ENCODE peak calls at places on chromosomes 11 and 22, in seven cellular contexts. M, V, G, H, C, X and S are unnamed samples.

GRCh38 chr11:2792376-2793250 is 92.8 kb upstream of the KCNQ1OT1 start:
- DNase-seq in M (no peak), V (no peak), G (no peak), H (peak), C (no peak), X (peak), S (no peak)

GRCh38 chr11:12017243-12017678 is 8.8 kb upstream of the DKK3 start:
- DNase-seq in M (no peak), V (no peak), G (no peak), H (no peak), C (no peak), X (no peak), S (no peak)

GRCh38 chr11:120929664-120930154 is 94.2 kb upstream of the TBCEL start:
- DNase-seq in M (no peak), V (no peak), G (peak), H (no peak), C (no peak), X (no peak), S (peak)

GRCh38 chr22:27115816-27116256 is 458.4 kb downstream of the MIAT start:
- DNase-seq in M (peak), V (no peak), G (no peak), H (no peak), C (peak), X (no peak), S (no peak)

GRCh38 chr22:30486661-30487115 is 14.9 kb upstream of the SEC14L3 start:
- DNase-seq in M (no peak), V (no peak), G (no peak), H (no peak), C (no peak), X (peak), S (no peak)

GRCh38 chr22:33380789-33381530 is 322.8 kb upstream of the SYN3 start:
- DNase-seq in M (peak), V (no peak), G (no peak), H (no peak), C (peak), X (no peak), S (no peak)

GRCh38 chr11:112229746-112230433 is 3.7 kb downstream of the PTS start:
- DNase-seq in M (no peak), V (no peak), G (no peak), H (no peak), C (no peak), X (no peak), S (no peak)

GRCh38 chr11:76787911-76788596 is 4.9 kb downstream of the TSKU start:
- DNase-seq in M (no peak), V (no peak), G (no peak), H (peak), C (no peak), X (no peak), S (no peak)

GRCh38 chr22:50221410-50222300 is 20.8 kb downstream of the SELENOO start:
- DNase-seq in M (no peak), V (no peak), G (no peak), H (no peak), C (no peak), X (peak), S (no peak)

GRCh38 chr11:97078443-97078842 is 688.6 kb downstream of the JRKL start:
- DNase-seq in M (no peak), V (no peak), G (no peak), H (no peak), C (no peak), X (no peak), S (no peak)

GRCh38 chr11:12376259-12376971 is 956 bp upstream of the PARVA start:
- DNase-seq in M (no peak), V (no peak), G (no peak), H (no peak), C (no peak), X (peak), S (peak)

GRCh38 chr11:91158901-91159537 is 936.2 kb upstream of the CHORDC1 start:
- DNase-seq in M (no peak), V (no peak), G (no peak), H (no peak), C (no peak), X (no peak), S (no peak)

GRCh38 chr11:66814678-66815077 is 28.6 kb upstream of the RCE1 start:
- DNase-seq in M (no peak), V (no peak), G (no peak), H (no peak), C (no peak), X (no peak), S (no peak)

GRCh38 chr11:62601114-62601363 is 626 bp downstream of the MTA2 start:
- DNase-seq in M (no peak), V (no peak), G (peak), H (no peak), C (no peak), X (peak), S (no peak)

GRCh38 chr11:20363500-20364411 is at the start of gene HTATIP2:
- DNase-seq in M (peak), V (peak), G (peak), H (peak), C (no peak), X (peak), S (no peak)

GRCh38 chr11:119874660-119875238 is 145.7 kb upstream of the NECTIN1 start:
- DNase-seq in M (no peak), V (no peak), G (no peak), H (no peak), C (no peak), X (no peak), S (no peak)

GRCh38 chr11:103623933-103624332 is 412.5 kb upstream of the DDI1 start:
- DNase-seq in M (no peak), V (no peak), G (no peak), H (no peak), C (no peak), X (no peak), S (no peak)

GRCh38 chr11:62025429-62026105 is 58.1 kb upstream of the FTH1 start:
- DNase-seq in M (peak), V (peak), G (no peak), H (peak), C (no peak), X (peak), S (no peak)

GRCh38 chr22:49767355-49768062 is 60.2 kb downstream of the BRD1 start:
- DNase-seq in M (peak), V (no peak), G (peak), H (peak), C (no peak), X (peak), S (peak)

GRCh38 chr22:47198801-47199251 is 436.4 kb downstream of the TBC1D22A start:
- DNase-seq in M (no peak), V (no peak), G (no peak), H (no peak), C (no peak), X (no peak), S (no peak)

GRCh38 chr22:31520036-31520435 is 23.7 kb downstream of the SFI1 start:
- DNase-seq in M (no peak), V (no peak), G (no peak), H (no peak), C (no peak), X (no peak), S (no peak)

GRCh38 chr22:49306632-49306975 is 521.1 kb downstream of the BRD1 start:
- DNase-seq in M (no peak), V (no peak), G (no peak), H (peak), C (no peak), X (no peak), S (no peak)

GRCh38 chr22:45334068-45334467 is 24.3 kb downstream of the FAM118A start:
- DNase-seq in M (no peak), V (no peak), G (no peak), H (no peak), C (no peak), X (no peak), S (no peak)

GRCh38 chr11:2302844-2303626 is 1.2 kb downstream of the TSPAN32 start:
- DNase-seq in M (no peak), V (no peak), G (no peak), H (no peak), C (no peak), X (no peak), S (no peak)

GRCh38 chr11:116829525-116830183 is at the start of gene APOC3:
- DNase-seq in M (no peak), V (no peak), G (no peak), H (no peak), C (no peak), X (no peak), S (no peak)

GRCh38 chr22:34976886-34977285 is 89.1 kb upstream of the ISX start:
- DNase-seq in M (peak), V (no peak), G (no peak), H (no peak), C (no peak), X (no peak), S (no peak)

GRCh38 chr11:66768818-66769217 is 39.8 kb upstream of the SPTBN2 start:
- DNase-seq in M (no peak), V (no peak), G (no peak), H (no peak), C (no peak), X (no peak), S (no peak)

GRCh38 chr11:79404325-79404724 is 36.5 kb downstream of the TENM4 start:
- DNase-seq in M (no peak), V (no peak), G (no peak), H (no peak), C (no peak), X (no peak), S (no peak)

GRCh38 chr11:910044-910588 is 494 bp downstream of the CHID1 start:
- DNase-seq in M (no peak), V (no peak), G (no peak), H (no peak), C (no peak), X (no peak), S (no peak)

GRCh38 chr11:16410479-16410878 is 54.1 kb upstream of the SOX6 start:
- DNase-seq in M (peak), V (no peak), G (no peak), H (no peak), C (no peak), X (no peak), S (no peak)

GRCh38 chr11:70569173-70569890 is 171.0 kb downstream of the CTTN start:
- DNase-seq in M (no peak), V (no peak), G (no peak), H (no peak), C (no peak), X (peak), S (no peak)

GRCh38 chr11:816433-816779 is 2.3 kb upstream of the PNPLA2 start:
- DNase-seq in M (no peak), V (no peak), G (no peak), H (no peak), C (no peak), X (no peak), S (peak)